ENCODE peak calls at places on chromosomes 13 and 19, in four cellular contexts. D, R, M and F are unnamed samples.

GRCh38 chr13:45941261-45941660 is 89.7 kb upstream of the SIAH3 start:
- DNase-seq in M (no peak), R (no peak), D (no peak), F (no peak)

GRCh38 chr13:18953139-18953930 is 228.3 kb downstream of the TUBA3C start:
- DNase-seq in M (no peak), D (no peak), R (no peak), F (no peak)

GRCh38 chr19:58093071-58093470 is 5.0 kb downstream of the ZSCAN18 start:
- DNase-seq in M (peak; percentile 39), R (no peak), D (no peak), F (no peak)

GRCh38 chr13:113598481-113598880 is 13.9 kb downstream of the TFDP1 start:
- DNase-seq in D (no peak), M (peak; percentile 67), R (no peak), F (no peak)

GRCh38 chr19:13541554-13541953 is 35.3 kb upstream of the CACNA1A start:
- DNase-seq in M (no peak), D (no peak), R (no peak), F (no peak)

GRCh38 chr13:109451726-109452125 is 334.7 kb downstream of the IRS2 start:
- DNase-seq in M (peak; percentile 63), R (no peak), D (no peak), F (no peak)

GRCh38 chr13:43036386-43037220 is 13.2 kb downstream of the DNAJC15 start:
- DNase-seq in R (no peak), M (peak; percentile 84), D (no peak), F (peak; percentile 86)

GRCh38 chr19:974564-975257 is 9.4 kb upstream of the WDR18 start:
- DNase-seq in R (no peak), D (no peak), M (no peak), F (no peak)

GRCh38 chr19:15623711-15624318 is 8.8 kb downstream of the CYP4F8 start:
- DNase-seq in D (no peak), M (no peak), R (no peak), F (no peak)